ENCODE peak calls at places on chromosomes 4 and X, in eight cellular contexts. N, A, B, V, H, E, J and W are unnamed samples.

GRCh38 chrX:21873063-21873785 is 17.4 kb downstream of the YY2 start:
- DNase-seq in N (no peak), A (no peak), B (no peak), V (no peak), H (no peak), E (no peak), J (no peak), W (no peak)

GRCh38 chr4:107854326-107855030 is 29.7 kb downstream of the SGMS2 start:
- DNase-seq in N (no peak), A (no peak), B (no peak), V (no peak), H (no peak), E (no peak), J (no peak), W (no peak)

GRCh38 chr4:22203436-22204011 is 255.0 kb upstream of the KCNIP4 start:
- DNase-seq in N (no peak), A (no peak), B (no peak), V (no peak), H (no peak), E (no peak), J (no peak), W (no peak)

GRCh38 chr4:102638621-102639020 is 122.1 kb downstream of the MANBA start:
- DNase-seq in N (no peak), A (no peak), B (no peak), V (no peak), H (no peak), E (no peak), J (no peak), W (no peak)

GRCh38 chr4:160180206-160180605 is 1077.3 kb downstream of the RAPGEF2 start:
- DNase-seq in N (no peak), A (no peak), B (no peak), V (no peak), H (no peak), E (no peak), J (no peak), W (no peak)

GRCh38 chrX:63746278-63746677 is 38.7 kb downstream of the ARHGEF9 start:
- DNase-seq in N (no peak), A (no peak), B (no peak), V (no peak), H (no peak), E (no peak), J (no peak), W (no peak)

GRCh38 chrX:34656842-34657780 is at the start of gene TMEM47:
- DNase-seq in N (peak), A (peak), B (no peak), V (peak), H (peak), E (peak), J (no peak), W (peak)

GRCh38 chrX:77446840-77447239 is 349 bp upstream of the FGF16 start:
- DNase-seq in N (no peak), A (no peak), B (no peak), V (no peak), H (no peak), E (no peak), J (no peak), W (no peak)

GRCh38 chr4:86508436-86508835 is 85.7 kb upstream of the PTPN13 start:
- DNase-seq in N (no peak), A (no peak), B (no peak), V (no peak), H (no peak), E (no peak), J (no peak), W (no peak)

GRCh38 chr4:108107729-108108382 is 60.9 kb downstream of the LEF1 start:
- DNase-seq in N (no peak), A (no peak), B (no peak), V (peak), H (no peak), E (no peak), J (no peak), W (no peak)

GRCh38 chr4:128868758-128869157 is 59.3 kb downstream of the JADE1 start:
- DNase-seq in N (no peak), A (no peak), B (no peak), V (no peak), H (no peak), E (no peak), J (no peak), W (no peak)

GRCh38 chr4:77579406-77580076 is 26.1 kb upstream of the CXCL13 start:
- DNase-seq in N (no peak), A (no peak), B (no peak), V (no peak), H (no peak), E (no peak), J (no peak), W (no peak)

GRCh38 chr4:10619220-10619619 is 65.3 kb downstream of the CLNK start:
- DNase-seq in N (no peak), A (no peak), B (no peak), V (no peak), H (peak), E (peak), J (no peak), W (peak)